ENCODE peak calls at places on chromosomes 12 and 14, in seven cellular contexts. U, C, P, R, W, D and G are unnamed samples.

GRCh38 chr12:101459642-101460346 is 15.3 kb upstream of the SPIC start:
- DNase-seq in P (peak), U (peak), C (peak), D (peak), W (no peak), R (peak), G (no peak)

GRCh38 chr14:72736348-72736747 is 157.6 kb downstream of the DPF3 start:
- DNase-seq in R (no peak), C (no peak), D (no peak), W (no peak), P (peak), U (peak), G (no peak)

GRCh38 chr14:26703967-26704366 is 106.1 kb upstream of the NOVA1 start:
- DNase-seq in U (no peak), D (no peak), R (no peak), P (no peak), C (no peak), W (no peak), G (no peak)

GRCh38 chr12:76820888-76821482 is 57.1 kb downstream of the ZDHHC17 start:
- DNase-seq in R (peak), U (peak), C (no peak), W (peak), D (peak), P (peak), G (peak)

GRCh38 chr12:108320503-108321293 is 18.4 kb downstream of the CMKLR1 start:
- DNase-seq in U (no peak), W (no peak), C (no peak), R (no peak), P (no peak), D (no peak), G (no peak)

GRCh38 chr12:112018571-112019237 is 5.5 kb downstream of the ERP29 start:
- DNase-seq in C (no peak), U (peak), P (peak), R (no peak), W (no peak), D (peak), G (no peak)

GRCh38 chr12:6554168-6554989 is 1.5 kb downstream of the IFFO1 start:
- DNase-seq in C (peak), W (peak), R (peak), U (peak), D (no peak), P (peak), G (peak)

GRCh38 chr12:52181757-52182156 is 10.1 kb downstream of the KRT80 start:
- DNase-seq in U (peak), R (no peak), P (peak), W (no peak), D (no peak), C (no peak), G (peak)

GRCh38 chr14:56211844-56212243 is 93.6 kb downstream of the PELI2 start:
- DNase-seq in C (no peak), W (no peak), P (no peak), D (no peak), R (no peak), U (no peak), G (no peak)

GRCh38 chr12:4962539-4963486 is 53.1 kb downstream of the KCNA1 start:
- DNase-seq in U (peak), D (no peak), W (no peak), C (no peak), P (no peak), R (no peak), G (no peak)

GRCh38 chr14:99047436-99048110 is 224.4 kb downstream of the BCL11B start:
- DNase-seq in U (no peak), P (no peak), W (no peak), D (peak), C (no peak), R (no peak), G (no peak)

GRCh38 chr14:91223028-91223783 is 21.3 kb downstream of the GPR68 start:
- DNase-seq in U (no peak), C (no peak), R (no peak), P (no peak), D (peak), W (no peak), G (no peak)

GRCh38 chr12:77947326-77947725 is 116.6 kb downstream of the NAV3 start:
- DNase-seq in R (no peak), W (no peak), C (no peak), U (peak), P (peak), D (peak), G (no peak)

GRCh38 chr14:64008016-64008415 is 155.2 kb downstream of the SYNE2 start:
- DNase-seq in R (no peak), P (no peak), D (no peak), U (no peak), C (no peak), W (no peak), G (no peak)

GRCh38 chr14:28488658-28489057 is 277.9 kb upstream of the FOXG1 start:
- DNase-seq in P (no peak), U (no peak), C (no peak), D (peak), W (no peak), R (no peak), G (no peak)

GRCh38 chr12:110179291-110179690 is 55.1 kb downstream of the IFT81 start:
- DNase-seq in C (no peak), R (no peak), U (peak), D (peak), W (no peak), P (peak), G (no peak)

GRCh38 chr12:130920711-130921381 is 32.9 kb upstream of the ADGRD1 start:
- DNase-seq in D (no peak), P (peak), R (peak), W (peak), C (peak), U (peak), G (no peak)

GRCh38 chr14:106094654-106095189 is 568.3 kb downstream of the TMEM121 start:
- DNase-seq in C (no peak), W (peak), D (no peak), U (no peak), R (no peak), P (no peak), G (peak)

GRCh38 chr14:83309833-83310232 is 1776.2 kb upstream of the SEL1L start:
- DNase-seq in U (no peak), R (no peak), C (no peak), D (no peak), W (no peak), P (no peak), G (no peak)

GRCh38 chr12:55746147-55746912 is 3.4 kb downstream of the GDF11 start:
- DNase-seq in U (peak), D (no peak), R (no peak), C (no peak), W (no peak), P (no peak), G (no peak)

GRCh38 chr14:54312166-54312801 is 84.5 kb upstream of the CDKN3 start:
- DNase-seq in W (no peak), C (peak), U (peak), D (peak), P (peak), R (no peak), G (no peak)

GRCh38 chr14:75229923-75230792 is 48.5 kb upstream of the FOS start:
- DNase-seq in R (peak), W (peak), D (peak), P (peak), U (peak), C (no peak), G (no peak)

GRCh38 chr12:132355742-132356681 is 26.6 kb upstream of the GALNT9 start:
- DNase-seq in P (no peak), D (no peak), C (peak), U (no peak), W (no peak), R (no peak), G (no peak)

GRCh38 chr12:6773662-6774351 is 1.5 kb downstream of the LAG3 start:
- DNase-seq in C (no peak), D (no peak), W (no peak), U (no peak), P (no peak), R (peak), G (peak)

GRCh38 chr14:71523630-71524320 is 408.5 kb upstream of the RGS6 start:
- DNase-seq in W (no peak), D (no peak), C (no peak), P (peak), R (no peak), U (peak), G (no peak)

GRCh38 chr14:24401810-24402702 is 3.3 kb downstream of the NYNRIN start:
- DNase-seq in R (no peak), W (no peak), P (no peak), D (no peak), C (no peak), U (no peak), G (no peak)

GRCh38 chr14:66972469-66972868 is 216.8 kb upstream of the GARIN2 start:
- DNase-seq in D (no peak), W (no peak), R (no peak), U (no peak), C (no peak), P (no peak), G (no peak)

GRCh38 chr14:34013714-34014055 is 62.8 kb upstream of the EGLN3 start:
- DNase-seq in C (no peak), U (no peak), P (no peak), R (no peak), W (no peak), D (no peak), G (no peak)

GRCh38 chr12:68901145-68901544 is 31.8 kb downstream of the CPM start:
- DNase-seq in W (no peak), U (no peak), C (no peak), P (no peak), R (no peak), D (no peak), G (no peak)

GRCh38 chr12:92574046-92574783 is 128.6 kb upstream of the PLEKHG7 start:
- DNase-seq in U (no peak), C (no peak), P (peak), R (no peak), D (peak), W (no peak), G (no peak)

GRCh38 chr12:31368666-31369361 is 42.9 kb upstream of the SINHCAF start:
- DNase-seq in U (no peak), D (no peak), C (no peak), R (peak), P (peak), W (no peak), G (no peak)

GRCh38 chr12:27937768-27938167 is 34.8 kb downstream of the PTHLH start:
- DNase-seq in R (no peak), P (no peak), C (no peak), U (no peak), W (no peak), D (no peak), G (no peak)

GRCh38 chr12:3698218-3698974 is 54.5 kb downstream of the CRACR2A start:
- DNase-seq in R (no peak), W (no peak), C (no peak), U (peak), D (peak), P (peak), G (no peak)

GRCh38 chr14:37399517-37399916 is 195.5 kb downstream of the FOXA1 start:
- DNase-seq in P (no peak), C (no peak), R (no peak), U (no peak), D (no peak), W (no peak), G (no peak)

DNA sequence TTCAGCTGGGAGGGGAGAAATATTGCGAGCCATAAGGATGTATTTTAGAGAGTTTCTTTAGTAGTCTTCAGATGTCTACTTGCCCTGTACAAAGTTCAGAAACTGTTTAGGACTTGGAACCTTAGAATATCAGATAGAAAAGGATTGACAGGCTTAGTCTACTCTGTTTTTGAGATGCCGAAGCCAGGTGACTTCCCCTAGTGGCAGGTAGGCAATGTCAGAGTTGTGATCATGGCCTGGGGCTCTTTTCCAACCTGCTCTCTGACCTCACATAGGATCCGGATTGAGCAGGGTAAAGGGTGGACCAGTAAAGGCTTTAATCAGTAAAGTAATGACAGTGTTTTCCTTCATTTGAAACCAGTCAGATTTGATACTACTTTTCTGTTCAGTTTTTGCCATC is 59.6 kb downstream of the PRKCH start:
- DNase-seq in P (no peak), D (no peak), R (no peak), C (no peak), W (no peak), U (no peak), G (no peak)
- TF ChIP-seq CTCF in P (no peak), D (peak), R (no peak), C (no peak), W (no peak), U (no peak), G (no peak)

GRCh38 chr14:96297000-96297399 is 41.0 kb downstream of the BDKRB1 start:
- DNase-seq in P (peak), C (no peak), D (no peak), W (no peak), R (no peak), U (peak), G (no peak)
- TF ChIP-seq CTCF in P (peak), C (peak), D (peak), W (no peak), R (peak), U (peak), G (peak)

GRCh38 chr12:57521475-57522018 is 1.1 kb upstream of the MBD6 start:
- DNase-seq in P (peak), R (peak), W (peak), D (no peak), U (no peak), C (peak), G (peak)
- TF ChIP-seq CTCF in P (no peak), R (no peak), W (no peak), D (no peak), U (no peak), C (no peak), G (no peak)

GRCh38 chr14:50107850-50108249 is 8.5 kb downstream of the VCPKMT start:
- DNase-seq in R (no peak), P (no peak), C (no peak), D (no peak), W (peak), U (no peak), G (no peak)

GRCh38 chr14:50110323-50111037 is 5.9 kb downstream of the VCPKMT start:
- DNase-seq in U (no peak), P (no peak), R (no peak), W (no peak), C (no peak), D (no peak), G (no peak)

GRCh38 chr14:50106178-50106577 is 10.2 kb downstream of the VCPKMT start:
- DNase-seq in W (no peak), P (no peak), D (no peak), U (no peak), R (no peak), C (no peak), G (no peak)

GRCh38 chr14:50113381-50113811 is 3.0 kb downstream of the VCPKMT start:
- DNase-seq in R (no peak), P (no peak), C (no peak), W (no peak), U (no peak), D (no peak), G (no peak)

GRCh38 chr14:50109342-50109741 is 7.0 kb downstream of the VCPKMT start:
- DNase-seq in P (peak), C (no peak), D (no peak), W (no peak), R (no peak), U (peak), G (no peak)
- TF ChIP-seq CTCF in P (peak), C (no peak), D (peak), W (no peak), R (no peak), U (peak), G (peak)